ENCODE peak calls at places on chromosomes 4 and X, in five cellular contexts. Z is HepG2, K is GM12878, F is GM23338, V is K562. O is an unnamed sample.

GRCh38 chrX:3129256-3129655 is 88.0 kb downstream of the ARSF start:
- DNase-seq in Z (no peak), K (no peak), F (no peak), V (no peak), O (no peak)

GRCh38 chr4:54941994-54942552 is 183.3 kb downstream of the KDR start:
- DNase-seq in K (no peak), V (no peak), F (no peak), Z (no peak), O (no peak)

GRCh38 chr4:40238008-40238699 is 41.3 kb downstream of the RHOH start:
- DNase-seq in F (no peak), V (peak), K (no peak), Z (no peak), O (no peak)

GRCh38 chrX:24563291-24564010 is 83.7 kb downstream of the PCYT1B start:
- DNase-seq in Z (no peak), F (no peak), K (no peak), V (no peak), O (no peak)

GRCh38 chr4:139419388-139419914 is 34.5 kb upstream of the RAB33B start:
- DNase-seq in K (no peak), F (no peak), Z (no peak), V (no peak), O (no peak)

GRCh38 chr4:112170451-112170993 is 25.3 kb downstream of the FAM241A start:
- DNase-seq in K (no peak), F (no peak), V (peak), Z (peak), O (peak)

GRCh38 chr4:152106113-152106763 is 345.4 kb upstream of the GATB start:
- DNase-seq in K (no peak), V (no peak), Z (peak), F (peak), O (peak)

GRCh38 chrX:51395807-51396728 is 63.4 kb downstream of the NUDT10 start:
- DNase-seq in F (peak), K (no peak), V (no peak), Z (no peak), O (no peak)

GRCh38 chr4:156946508-156947197 is 24.9 kb downstream of the PDGFC start:
- DNase-seq in F (no peak), V (no peak), K (no peak), Z (no peak), O (peak)

GRCh38 chrX:3271485-3272186 is 74.8 kb downstream of the MXRA5 start:
- DNase-seq in K (no peak), Z (no peak), F (no peak), V (no peak), O (no peak)

GRCh38 chrX:48025561-48025960 is 18.8 kb downstream of the SPACA5 start:
- DNase-seq in K (peak), F (peak), Z (peak), V (peak), O (peak)

GRCh38 chr4:42865572-42866189 is 26.8 kb upstream of the GRXCR1 start:
- DNase-seq in Z (peak), F (peak), K (no peak), V (peak), O (peak)

GRCh38 chr4:83240379-83240875 is 44.2 kb downstream of the COQ2 start:
- DNase-seq in V (no peak), Z (no peak), K (peak), F (no peak), O (no peak)

GRCh38 chrX:54288989-54289388 is 68.9 kb downstream of the WNK3 start:
- DNase-seq in F (no peak), Z (peak), V (no peak), K (no peak), O (no peak)

GRCh38 chr4:181911420-181911819 is 331.8 kb upstream of the TENM3 start:
- DNase-seq in K (no peak), V (no peak), F (no peak), Z (no peak), O (no peak)

GRCh38 chr4:61308033-61308432 is 107.9 kb downstream of the ADGRL3 start:
- DNase-seq in Z (no peak), F (no peak), V (no peak), K (no peak), O (no peak)

GRCh38 chr4:183142566-183143545 is 43.8 kb downstream of the WWC2 start:
- DNase-seq in F (no peak), V (no peak), Z (no peak), K (no peak), O (no peak)

GRCh38 chr4:121822796-121823504 is 733 bp downstream of the CCNA2 start:
- DNase-seq in F (peak), V (peak), K (no peak), Z (peak), O (no peak)

DNA sequence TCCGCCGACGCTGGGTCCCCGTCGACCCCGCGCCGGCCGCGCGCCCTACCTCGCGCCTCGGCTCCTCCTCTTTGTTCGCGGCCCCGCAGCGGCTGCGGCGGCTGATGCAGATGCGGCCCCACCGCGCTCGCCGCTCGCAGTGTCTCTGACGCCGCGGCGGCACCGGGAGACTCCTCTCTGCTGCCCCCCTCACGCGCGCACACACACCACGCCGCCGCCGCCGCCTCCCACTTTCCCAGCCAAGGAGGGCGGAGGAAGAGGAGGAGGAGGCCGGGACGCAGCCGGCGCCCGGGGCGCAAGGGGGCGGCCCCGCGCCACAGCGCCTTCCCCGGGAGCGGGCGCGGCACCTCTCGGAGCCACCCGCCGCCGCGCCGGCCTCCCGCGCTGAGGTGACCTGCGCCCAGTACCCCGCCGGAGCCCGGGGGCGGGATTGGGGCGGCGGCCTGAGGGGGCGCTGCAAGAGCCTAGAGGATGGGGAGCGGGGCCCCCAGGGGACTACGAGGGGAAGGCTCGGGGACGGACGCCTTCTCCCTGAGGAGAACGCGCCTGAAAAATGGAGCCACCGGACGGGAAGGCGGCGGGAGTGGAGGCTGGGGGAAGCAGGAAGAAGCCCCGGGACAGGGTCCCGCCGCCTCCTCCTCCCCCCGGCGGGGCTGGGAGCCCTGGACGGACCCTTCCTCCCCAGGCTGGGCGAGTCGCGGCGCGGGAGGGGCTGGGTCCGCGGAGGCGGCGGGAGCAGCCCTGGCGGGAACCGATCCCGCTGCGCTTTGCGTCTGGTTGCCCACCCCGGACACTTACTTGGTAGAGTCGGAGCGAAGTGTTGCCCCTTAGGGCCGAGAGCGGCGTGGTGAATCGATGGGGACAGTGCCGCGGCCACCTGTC is at the start of gene SH3RF1:
- DNase-seq in Z (peak), F (peak), V (peak), K (no peak), O (no peak)
- TF ChIP-seq EZH2 in Z (no peak), F (no peak), V (no peak), K (no peak), O (no peak)

GRCh38 chr4:56626963-56627362 is 54.1 kb downstream of the HOPX start:
- DNase-seq in F (no peak), K (no peak), V (no peak), Z (peak), O (no peak)

GRCh38 chr4:56627985-56628384 is 53.1 kb downstream of the HOPX start:
- DNase-seq in Z (no peak), K (no peak), V (no peak), F (no peak), O (no peak)

GRCh38 chr4:56628592-56628991 is 52.5 kb downstream of the HOPX start:
- DNase-seq in F (no peak), V (no peak), K (no peak), Z (no peak), O (no peak)

GRCh38 chr4:56627375-56627774 is 53.7 kb downstream of the HOPX start:
- DNase-seq in Z (no peak), K (no peak), V (no peak), F (no peak), O (no peak)

DNA sequence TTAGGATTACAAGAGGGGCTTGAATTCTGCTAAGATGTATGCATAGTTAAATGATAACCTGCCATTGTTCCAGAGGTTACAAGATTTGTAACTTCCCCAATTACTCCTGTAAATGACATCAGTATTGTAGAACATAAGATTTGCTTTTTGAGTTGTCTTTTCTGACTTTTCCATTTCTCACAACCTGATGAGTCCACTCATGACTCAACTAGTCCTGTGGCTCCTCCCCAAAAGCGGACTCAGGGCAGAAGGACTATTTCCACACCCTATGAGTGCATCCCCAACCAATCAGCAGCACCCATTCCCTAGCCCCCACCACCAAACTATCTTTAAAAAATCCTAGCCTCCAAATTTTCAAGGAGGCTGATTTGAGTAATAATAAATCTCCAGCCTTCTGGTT is 54.7 kb downstream of the HOPX start:
- DNase-seq in K (no peak), V (no peak), Z (no peak), F (no peak), O (no peak)
- TF ChIP-seq REST in K (no peak), V (no peak), Z (no peak), F (no peak), O (no peak)

GRCh38 chr4:3135155-3136011 is 60.9 kb downstream of the HTT start:
- DNase-seq in V (no peak), Z (peak), F (no peak), K (no peak), O (no peak)
- H3K4me3 ChIP-seq in V (no peak), Z (no peak), F (no peak), K (no peak), O (no peak)

GRCh38 chrX:100098660-100099375 is 311.3 kb downstream of the PCDH19 start:
- DNase-seq in K (no peak), Z (no peak), V (no peak), F (no peak), O (no peak)
- TF ChIP-seq EZH2 in K (no peak), Z (no peak), V (no peak), F (no peak), O (no peak)

GRCh38 chr4:185538806-185539205 is 3.5 kb upstream of the PDLIM3 start:
- DNase-seq in F (no peak), Z (no peak), V (no peak), K (no peak), O (no peak)

GRCh38 chr4:185532795-185533324 is 2.4 kb downstream of the PDLIM3 start:
- DNase-seq in V (no peak), K (no peak), F (no peak), Z (no peak), O (no peak)

GRCh38 chr4:185534534-185534849 is 815 bp downstream of the PDLIM3 start:
- DNase-seq in Z (no peak), K (no peak), V (no peak), F (no peak), O (no peak)

GRCh38 chr4:185534850-185535761 is at the start of gene PDLIM3:
- DNase-seq in K (no peak), F (peak), V (peak), Z (peak), O (peak)

DNA sequence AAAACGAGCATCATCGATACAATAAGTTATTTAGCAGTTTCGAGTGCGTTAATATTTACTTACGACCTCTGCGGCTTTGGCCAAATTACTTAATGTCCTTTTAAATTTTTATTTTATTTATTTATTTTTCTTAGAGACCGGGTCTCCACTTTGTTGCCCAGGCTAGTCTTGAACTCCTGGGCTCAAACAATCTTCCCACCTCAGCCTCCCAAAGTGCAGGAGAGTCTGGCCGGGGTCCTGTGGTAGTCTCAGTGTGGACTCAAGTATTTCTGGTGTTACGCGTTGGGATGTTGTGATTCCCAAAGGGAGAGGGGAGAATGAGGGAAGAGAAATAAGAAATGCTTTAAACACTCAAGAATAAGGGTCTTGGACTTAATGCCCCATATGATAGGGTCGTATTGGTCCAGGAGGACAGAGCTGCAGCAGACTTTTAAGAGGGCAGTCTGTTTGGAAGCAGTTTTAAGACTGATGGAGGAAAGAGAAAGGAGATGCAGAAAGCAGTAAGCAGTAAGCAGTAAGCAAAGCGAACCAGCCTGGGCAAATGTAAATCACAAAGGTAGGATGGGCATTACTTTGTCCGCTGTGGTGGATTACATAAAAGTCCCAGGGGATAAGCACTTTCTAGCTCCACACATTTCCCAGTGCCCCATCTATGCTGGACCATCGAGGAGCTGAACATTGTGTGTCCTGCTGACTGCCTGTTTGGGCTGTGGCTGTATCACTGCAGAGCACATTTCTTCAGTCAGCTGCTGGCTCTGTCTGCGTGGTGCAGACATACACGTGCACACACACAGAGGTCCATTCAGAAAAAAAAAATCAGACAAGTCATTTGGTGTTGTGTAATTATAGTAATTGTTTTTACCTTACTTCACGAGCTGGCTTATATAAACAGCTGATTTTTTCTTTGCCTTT is 767 bp upstream of the PDLIM3 start:
- DNase-seq in V (no peak), Z (no peak), K (no peak), F (peak), O (no peak)
- TF ChIP-seq REST in V (no peak), Z (no peak), K (no peak), F (no peak), O (no peak)

GRCh38 chrX:136182394-136182793 is 35.1 kb downstream of the FHL1 start:
- DNase-seq in Z (no peak), V (no peak), K (no peak), F (no peak), O (no peak)

GRCh38 chrX:136179133-136179532 is 31.8 kb downstream of the FHL1 start:
- DNase-seq in V (no peak), K (no peak), Z (no peak), F (no peak), O (no peak)

GRCh38 chrX:136171420-136171819 is 24.1 kb downstream of the FHL1 start:
- DNase-seq in K (no peak), V (no peak), Z (no peak), F (no peak), O (no peak)

DNA sequence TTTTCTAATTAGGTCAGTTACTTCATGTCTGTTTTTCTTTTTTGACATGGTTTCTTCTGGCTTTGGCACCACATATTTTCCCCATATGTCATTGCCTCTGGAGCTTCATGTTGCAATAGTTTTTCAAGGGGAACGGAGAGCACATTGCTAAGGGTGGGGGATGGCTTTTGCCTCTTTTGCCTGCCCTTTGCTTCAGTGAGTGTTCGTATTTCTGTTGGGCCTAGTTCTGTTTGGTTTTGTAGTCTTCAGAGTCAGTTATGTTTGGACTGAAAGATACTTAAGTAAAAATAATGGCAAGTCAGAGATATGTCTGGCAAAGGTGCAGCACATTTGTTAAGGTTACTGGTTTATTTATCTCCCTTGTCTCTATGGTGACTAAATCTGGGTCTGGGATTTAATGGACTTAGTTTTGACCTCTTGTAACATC is 29.1 kb downstream of the FHL1 start:
- DNase-seq in F (no peak), K (no peak), V (no peak), Z (no peak), O (no peak)
- H3K4me3 ChIP-seq in F (no peak), K (no peak), V (no peak), Z (no peak), O (no peak)

DNA sequence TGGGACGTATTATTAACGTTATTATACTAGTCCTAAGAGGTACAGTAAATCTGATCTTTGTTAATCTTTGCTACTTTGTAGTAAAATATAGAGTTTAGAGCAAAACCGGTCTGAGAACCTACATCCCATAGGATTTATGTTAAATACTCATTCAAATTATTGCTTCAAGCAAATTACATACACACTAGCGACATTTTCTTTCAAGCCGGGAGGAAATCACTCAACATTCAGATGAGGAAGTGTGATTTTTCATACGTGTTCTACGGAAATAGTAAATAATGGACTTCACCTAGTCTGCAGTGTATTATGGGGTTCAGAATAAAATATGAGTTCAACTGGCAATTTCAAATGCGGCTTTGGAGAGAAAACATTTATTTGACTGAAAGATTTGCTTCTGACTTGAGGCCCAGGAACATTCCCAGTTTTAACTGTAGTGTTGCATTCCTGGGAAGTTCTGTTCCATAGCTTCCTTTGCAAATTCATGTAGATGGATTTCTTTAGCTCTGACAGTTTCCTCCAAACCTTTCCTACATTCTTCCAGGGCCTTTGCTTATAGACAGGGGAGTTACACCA is 5.2 kb upstream of the HAND2 start:
- DNase-seq in F (no peak), Z (no peak), K (no peak), V (no peak), O (no peak)
- TF ChIP-seq EZH2 in F (peak), Z (no peak), K (no peak), V (no peak), O (no peak)

GRCh38 chr4:76380561-76380960 is 40.4 kb downstream of the CCDC158 start:
- DNase-seq in K (no peak), F (peak), V (no peak), Z (no peak), O (no peak)

GRCh38 chr4:76377481-76377901 is 43.5 kb downstream of the CCDC158 start:
- DNase-seq in Z (peak), F (peak), V (peak), K (no peak), O (no peak)

GRCh38 chr4:76376534-76376933 is 44.4 kb downstream of the CCDC158 start:
- DNase-seq in K (no peak), F (no peak), Z (peak), V (no peak), O (no peak)

GRCh38 chr4:76375703-76376102 is 45.2 kb downstream of the CCDC158 start:
- DNase-seq in K (no peak), Z (no peak), V (no peak), F (no peak), O (no peak)

DNA sequence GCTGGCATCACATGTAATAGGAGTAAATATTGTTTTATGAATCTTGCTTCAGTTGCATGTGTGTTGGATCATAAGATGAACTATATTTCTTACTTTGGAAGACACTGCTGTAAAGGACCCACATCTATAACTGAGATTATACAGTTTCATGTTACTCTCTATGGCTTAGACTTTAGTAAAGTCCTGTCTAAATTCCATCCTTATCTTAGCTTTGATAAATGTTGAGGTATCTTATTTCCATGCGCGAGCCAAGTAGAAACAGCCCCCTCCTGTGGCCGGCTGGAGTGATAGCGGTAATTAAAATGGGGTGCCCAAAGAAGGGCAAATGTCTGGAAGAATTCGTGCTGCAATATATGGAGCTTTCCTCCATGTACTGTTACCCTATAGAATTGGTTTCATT is 43.0 kb downstream of the CCDC158 start:
- DNase-seq in Z (peak), F (peak), K (no peak), V (peak), O (peak)
- TF ChIP-seq REST in Z (no peak), F (no peak), K (no peak), V (no peak), O (no peak)

GRCh38 chr4:102723511-102723910 is 37.3 kb downstream of the MANBA start:
- DNase-seq in Z (no peak), V (no peak), F (no peak), K (no peak), O (no peak)
- H3K4me3 ChIP-seq in Z (no peak), V (no peak), F (no peak), K (no peak), O (no peak)